ENCODE peak calls at places on chromosomes 3 and 15, in five cellular contexts. J is body of pancreas; N is uterus; X is CD4-positive, alpha-beta memory T cell; L is heart left ventricle. G is an unnamed sample.

GRCh38 chr15:100468265-100468664 is 60.5 kb downstream of the CERS3 start:
- DNase-seq in X (no peak), N (no peak), L (peak; percentile 45), J (peak; percentile 45), G (no peak)

GRCh38 chr3:38560996-38561717 is 65.0 kb downstream of the EXOG start:
- DNase-seq in N (no peak), L (no peak), J (peak; percentile 1), X (no peak), G (no peak)

GRCh38 chr3:194586839-194587238 is 46.4 kb downstream of the TMEM44 start:
- DNase-seq in X (no peak), J (no peak), N (no peak), L (no peak), G (no peak)

GRCh38 chr3:159458010-159458409 is 530.6 kb upstream of the IL12A start:
- DNase-seq in L (no peak), N (no peak), J (no peak), X (no peak), G (no peak)

GRCh38 chr3:15563190-15563589 is 38.2 kb downstream of the HACL1 start:
- DNase-seq in X (no peak), L (no peak), N (no peak), J (no peak), G (no peak)

GRCh38 chr3:66808891-66809578 is 189.1 kb upstream of the KBTBD8 start:
- DNase-seq in J (peak; percentile 48), L (no peak), N (no peak), X (no peak), G (no peak)

GRCh38 chr3:107981471-107982111 is 109.2 kb downstream of the CD47 start:
- DNase-seq in N (no peak), L (peak; percentile 79), X (no peak), J (peak; percentile 17), G (no peak)

GRCh38 chr15:76078285-76078863 is 18.6 kb downstream of the TMEM266 start:
- DNase-seq in J (no peak), N (no peak), X (no peak), L (no peak), G (no peak)

GRCh38 chr3:47542614-47543173 is 29.2 kb upstream of the ELP6 start:
- DNase-seq in X (no peak), J (peak; percentile 65), N (peak; percentile 51), L (no peak), G (no peak)

GRCh38 chr3:124513610-124513997 is 216.6 kb upstream of the UMPS start:
- DNase-seq in X (no peak), J (no peak), N (no peak), L (no peak), G (no peak)

GRCh38 chr3:75224419-75224818 is 439.7 kb upstream of the FRG2C start:
- DNase-seq in L (no peak), J (no peak), N (no peak), X (no peak), G (no peak)

GRCh38 chr3:43364926-43365325 is 78.6 kb downstream of the SNRK start:
- DNase-seq in N (no peak), L (no peak), J (no peak), X (no peak), G (no peak)

GRCh38 chr15:69357773-69358765 is 56.1 kb upstream of the KIF23 start:
- DNase-seq in X (no peak), J (peak; percentile 60), L (no peak), N (no peak), G (peak; percentile 54)

GRCh38 chr3:2851356-2851755 is 258.8 kb downstream of the IL5RA start:
- DNase-seq in X (no peak), L (no peak), J (no peak), N (no peak), G (no peak)

GRCh38 chr3:122299872-122300460 is 25.1 kb upstream of the CSTA start:
- DNase-seq in X (no peak), L (no peak), N (no peak), J (peak; percentile 26), G (no peak)

GRCh38 chr15:75531041-75531450 is 48.1 kb downstream of the PTPN9 start:
- DNase-seq in N (peak; percentile 58), J (peak; percentile 47), L (peak; percentile 54), X (no peak), G (no peak)

GRCh38 chr3:187012609-187013051 is 82.3 kb downstream of the ST6GAL1 start:
- DNase-seq in N (no peak), L (peak; percentile 44), X (peak; percentile 74), J (no peak), G (no peak)

GRCh38 chr3:72259755-72260589 is 475.0 kb upstream of the PROK2 start:
- DNase-seq in J (no peak), X (no peak), N (no peak), L (no peak), G (no peak)

GRCh38 chr3:4107430-4107829 is 195.7 kb upstream of the SETMAR start:
- DNase-seq in N (no peak), L (no peak), X (no peak), J (no peak), G (no peak)

GRCh38 chr3:71428841-71429609 is 154.5 kb downstream of the FOXP1 start:
- DNase-seq in X (no peak), J (peak; percentile 53), N (peak; percentile 29), L (peak; percentile 66), G (no peak)

GRCh38 chr3:193951859-193952258 is 184.1 kb upstream of the HES1 start:
- DNase-seq in J (no peak), X (no peak), N (no peak), L (no peak), G (no peak)

GRCh38 chr15:40075298-40076044 is 33.2 kb downstream of the BMF start:
- DNase-seq in X (no peak), L (no peak), J (peak; percentile 93), N (no peak), G (peak; percentile 73)

GRCh38 chr15:83850015-83850414 is 196.1 kb downstream of the ADAMTSL3 start:
- DNase-seq in L (no peak), X (no peak), N (no peak), J (no peak), G (no peak)

GRCh38 chr15:90828111-90828510 is 40.3 kb upstream of the FURIN start:
- DNase-seq in X (no peak), L (no peak), J (no peak), N (no peak), G (no peak)

GRCh38 chr3:39146083-39146501 is 7.3 kb downstream of the CSRNP1 start:
- DNase-seq in L (peak; percentile 59), N (no peak), X (no peak), J (no peak), G (no peak)

GRCh38 chr15:57505056-57505713 is 86.5 kb upstream of the MYZAP start:
- DNase-seq in L (no peak), J (peak; percentile 71), N (no peak), X (no peak), G (peak; percentile 70)

GRCh38 chr3:155286745-155287144 is 6.7 kb downstream of the STRIT1 start:
- DNase-seq in L (no peak), N (no peak), X (no peak), J (no peak), G (no peak)

GRCh38 chr3:152499796-152500385 is 231.2 kb downstream of the MBNL1 start:
- DNase-seq in X (no peak), J (no peak), N (no peak), L (no peak), G (no peak)

GRCh38 chr3:152496716-152497115 is 228.0 kb downstream of the MBNL1 start:
- DNase-seq in X (no peak), L (no peak), N (no peak), J (no peak), G (no peak)

GRCh38 chr3:152496286-152496685 is 227.6 kb downstream of the MBNL1 start:
- DNase-seq in L (no peak), J (no peak), X (no peak), N (no peak), G (no peak)

GRCh38 chr3:152491922-152492321 is 223.2 kb downstream of the MBNL1 start:
- DNase-seq in J (no peak), X (no peak), L (no peak), N (no peak), G (no peak)

DNA sequence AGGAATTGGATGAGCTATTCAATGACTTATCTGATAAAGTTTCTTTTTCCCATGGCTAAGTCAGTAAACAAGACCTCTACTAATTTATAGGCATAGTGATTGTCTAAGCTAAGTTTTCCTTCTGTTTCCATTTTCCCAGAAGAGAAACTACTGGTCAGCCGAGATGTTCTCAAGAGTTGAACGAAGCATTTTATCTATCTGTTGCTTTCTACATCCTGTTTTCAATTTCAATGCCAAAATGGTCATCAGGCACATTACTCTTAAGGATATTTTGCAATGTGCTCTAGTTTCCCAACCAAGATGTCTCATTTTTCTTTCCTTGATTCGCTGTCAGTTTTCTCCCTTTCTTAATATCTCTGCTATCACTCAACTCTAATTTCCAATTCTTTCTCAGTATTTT is 228.7 kb downstream of the MBNL1 start:
- DNase-seq in L (no peak), J (no peak), N (no peak), X (no peak), G (no peak)
- H3K27ac ChIP-seq in L (peak overlapping the region; percentile 19), J (peak overlapping the region; percentile 9), N (peak overlapping the region; percentile 81), X (no peak overlapping the region), G (peak overlapping the region; percentile 67)

GRCh38 chr3:170448530-170449110 is 30.0 kb downstream of the CLDN11 start:
- DNase-seq in L (no peak), X (no peak), J (no peak), N (no peak), G (no peak)
- H3K4me3 ChIP-seq in L (no peak overlapping the region), X (no peak overlapping the region), J (no peak overlapping the region), N (no peak overlapping the region), G (no peak overlapping the region)

DNA sequence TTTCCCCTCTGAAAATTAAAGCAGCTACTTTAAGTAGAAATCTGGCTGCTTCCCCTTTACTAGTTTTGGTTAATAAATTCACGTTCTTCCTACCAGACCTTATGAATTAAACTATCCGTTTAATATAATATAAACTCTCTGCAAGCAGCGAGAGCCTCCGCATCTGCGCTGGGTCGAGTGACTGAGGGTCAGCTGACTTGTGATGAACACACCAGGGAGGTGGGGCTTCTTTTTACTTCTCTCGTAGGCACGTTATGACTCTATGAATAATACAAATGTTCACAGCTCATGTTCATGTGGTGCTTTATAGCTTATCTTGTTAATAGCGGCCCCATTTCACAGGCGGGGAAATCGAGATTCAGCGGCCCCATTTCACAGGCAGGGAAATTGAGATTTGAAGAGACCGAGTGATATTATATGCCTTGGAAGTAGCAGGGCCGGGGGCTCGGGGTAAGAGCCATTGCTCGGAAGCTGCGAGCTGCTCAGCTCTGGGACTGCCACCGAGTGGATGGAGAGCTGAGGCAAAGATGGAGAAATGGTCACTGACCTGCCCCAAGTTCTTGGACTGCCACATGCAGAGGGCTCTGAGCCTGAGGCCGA is 8.3 kb downstream of the MUC4 start:
- DNase-seq in L (no peak), N (peak; percentile 53), J (peak; percentile 29), X (no peak), G (no peak)
- H3K27ac ChIP-seq in L (no peak overlapping the region), N (peak overlapping the region; percentile 81), J (no peak overlapping the region), X (no peak overlapping the region), G (no peak overlapping the region)

DNA sequence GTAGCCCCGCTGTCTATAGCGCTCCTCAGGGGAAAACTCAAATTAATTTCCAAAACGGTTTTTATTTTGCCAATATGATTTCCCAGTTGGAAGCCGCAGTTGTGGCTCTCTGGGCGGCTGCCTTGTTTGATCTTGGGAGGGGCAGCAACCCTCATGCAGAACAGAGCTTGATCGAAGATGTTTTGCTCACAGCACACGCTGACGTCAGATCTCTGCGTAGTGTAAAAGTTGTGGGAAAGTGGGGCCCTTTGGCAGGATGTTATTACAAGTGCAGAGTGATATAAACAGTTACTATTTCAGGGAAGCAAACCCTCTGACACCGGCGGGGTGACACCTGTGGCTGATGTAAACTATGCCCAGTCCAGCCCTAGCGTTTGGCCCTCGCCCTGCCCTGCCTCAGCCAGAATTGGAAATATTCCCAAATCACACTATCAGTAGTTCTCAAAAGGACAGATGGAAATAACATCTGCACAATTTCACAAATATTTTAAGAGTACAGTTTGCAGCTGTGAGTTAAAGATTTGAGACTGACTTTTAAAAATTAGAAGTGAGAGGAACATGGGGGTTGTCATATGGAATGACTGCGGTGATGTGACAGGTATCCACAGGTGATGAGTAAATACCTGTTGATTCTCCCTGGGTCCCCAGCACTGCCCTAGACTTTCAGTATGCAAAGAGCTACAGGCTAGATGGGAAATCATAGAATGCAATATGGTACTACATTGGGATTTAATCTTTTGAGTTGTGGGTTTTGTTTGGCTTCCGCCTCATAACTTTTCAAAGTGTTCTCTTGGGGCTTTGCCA is 1.7 kb downstream of the SYNM start:
- DNase-seq in J (peak; percentile 74), L (peak; percentile 84), N (no peak), X (peak; percentile 72), G (no peak)
- H3K4me3 ChIP-seq in J (peak overlapping the region; percentile 12), L (peak overlapping the region; percentile 72), N (peak overlapping the region; percentile 31), X (no peak overlapping the region), G (peak overlapping the region; percentile 64)